ENCODE peak calls at places on chromosome 5, in eight cellular contexts. O is endothelial cell; W is activated CD4-positive, alpha-beta T cell treated with anti-CD3 and anti-CD28 coated beads, Interleukin-2, amount 50 U/mL, for 4 hours; H is breast epithelium; A is HTR-8/SVneo; B is fibroblast of villous mesenchyme; X is cerebellar cortex; R is GM12865. J is an unnamed sample.

GRCh38 chr5:164296603-164297080 is 791.2 kb downstream of the MAT2B start:
- DNase-seq in H (no peak), R (no peak), B (no peak), A (no peak), O (peak), W (no peak), X (no peak), J (no peak)

GRCh38 chr5:135662683-135663082 is 83.9 kb upstream of the CXCL14 start:
- DNase-seq in X (no peak), R (no peak), O (no peak), H (no peak), B (no peak), A (no peak), W (no peak), J (no peak)

GRCh38 chr5:142296914-142297417 is 27.9 kb downstream of the SPRY4 start:
- DNase-seq in H (no peak), R (no peak), O (peak), W (no peak), B (peak), X (no peak), A (peak), J (no peak)

GRCh38 chr5:172114875-172115422 is 73.1 kb downstream of the STK10 start:
- DNase-seq in W (peak), O (no peak), R (peak), B (no peak), H (no peak), X (no peak), A (no peak), J (peak)

GRCh38 chr5:64576241-64576640 is 70.4 kb downstream of the RGS7BP start:
- DNase-seq in W (no peak), H (no peak), A (no peak), B (no peak), R (no peak), X (no peak), O (no peak), J (no peak)

GRCh38 chr5:15737036-15737821 is 237.2 kb downstream of the FBXL7 start:
- DNase-seq in H (no peak), O (no peak), X (no peak), W (no peak), A (no peak), B (peak), R (no peak), J (no peak)

GRCh38 chr5:175842947-175843793 is 28.2 kb upstream of the CPLX2 start:
- DNase-seq in X (no peak), B (peak), A (peak), O (no peak), R (no peak), W (no peak), H (no peak), J (no peak)

GRCh38 chr5:80417973-80418372 is 10.1 kb downstream of the ZFYVE16 start:
- DNase-seq in B (no peak), R (no peak), X (no peak), W (no peak), O (no peak), H (no peak), A (no peak), J (no peak)

GRCh38 chr5:138937392-138938387 is 62.6 kb upstream of the LRRTM2 start:
- DNase-seq in B (no peak), W (no peak), A (no peak), H (no peak), X (no peak), R (no peak), O (no peak), J (no peak)

GRCh38 chr5:75034137-75034739 is 18.1 kb downstream of the GCNT4 start:
- DNase-seq in A (no peak), B (no peak), H (no peak), X (no peak), W (no peak), R (peak), O (no peak), J (no peak)

GRCh38 chr5:29005386-29005785 is 1967.0 kb upstream of the CDH9 start:
- DNase-seq in O (peak), W (no peak), B (no peak), R (no peak), H (no peak), A (no peak), X (no peak), J (no peak)

GRCh38 chr5:33726422-33727165 is 165.2 kb downstream of the ADAMTS12 start:
- DNase-seq in A (no peak), O (no peak), B (no peak), H (no peak), R (no peak), W (no peak), X (no peak), J (no peak)

GRCh38 chr5:14186132-14186830 is 43.1 kb downstream of the TRIO start:
- DNase-seq in A (no peak), R (no peak), B (peak), X (no peak), H (no peak), O (no peak), W (no peak), J (no peak)

GRCh38 chr5:33530183-33530962 is 89.6 kb downstream of the TARS1 start:
- DNase-seq in W (no peak), O (no peak), A (no peak), B (no peak), R (no peak), X (no peak), H (no peak), J (no peak)

GRCh38 chr5:180097163-180097894 is 25.8 kb upstream of the RNF130 start:
- DNase-seq in X (no peak), A (no peak), W (no peak), R (no peak), B (no peak), O (no peak), H (no peak), J (no peak)

GRCh38 chr5:169567079-169567478 is 16.5 kb upstream of the SPDL1 start:
- DNase-seq in B (no peak), R (peak), X (no peak), A (no peak), W (no peak), O (peak), H (no peak), J (peak)

GRCh38 chr5:119452060-119452372 is 281 bp upstream of the HSD17B4 start:
- DNase-seq in W (no peak), A (no peak), R (no peak), O (no peak), H (no peak), X (no peak), B (no peak), J (no peak)

GRCh38 chr5:126016256-126016655 is 407.0 kb upstream of the GRAMD2B start:
- DNase-seq in A (no peak), O (no peak), B (no peak), X (peak), W (no peak), H (no peak), R (no peak), J (no peak)

GRCh38 chr5:73135429-73136276 is 15.3 kb downstream of the TMEM171 start:
- DNase-seq in A (peak), R (no peak), X (peak), H (no peak), O (no peak), B (peak), W (no peak), J (peak)

GRCh38 chr5:172592881-172593280 is 48.2 kb upstream of the NEURL1B start:
- DNase-seq in R (no peak), H (no peak), X (no peak), A (no peak), B (no peak), W (no peak), O (no peak), J (no peak)

GRCh38 chr5:50808406-50808805 is 142.0 kb downstream of the PARP8 start:
- DNase-seq in R (no peak), W (no peak), B (no peak), O (no peak), A (no peak), H (no peak), X (no peak), J (no peak)

GRCh38 chr5:91182763-91183162 is 200.4 kb downstream of the ARRDC3 start:
- DNase-seq in H (no peak), W (no peak), X (no peak), B (peak), R (peak), A (no peak), O (no peak), J (peak)

GRCh38 chr5:34586117-34586885 is 69.8 kb upstream of the RAI14 start:
- DNase-seq in A (peak), H (no peak), R (no peak), W (no peak), B (peak), O (no peak), X (no peak), J (no peak)

GRCh38 chr5:14665949-14666741 is 1.6 kb downstream of the OTULIN start:
- DNase-seq in A (no peak), R (peak), O (peak), H (no peak), B (peak), X (no peak), W (peak), J (no peak)

GRCh38 chr5:134794819-134795218 is 36.2 kb downstream of the DDX46 start:
- DNase-seq in W (no peak), B (no peak), H (no peak), A (no peak), O (no peak), X (no peak), R (no peak), J (no peak)

GRCh38 chr5:157529002-157529401 is 46.6 kb downstream of the ADAM19 start:
- DNase-seq in R (no peak), O (no peak), W (no peak), B (no peak), X (no peak), A (no peak), H (no peak), J (no peak)

J was measured in MV-4-11.